ENCODE peak calls at places on chromosomes 5 and 9, in four cellular contexts. One of them, this sample, is unnamed. For H3K27me3 and H3K9me3, the result is how much of the 10 kb centered on the place peaks cover.

GRCh38 chr9:78210841-78211301 is 25.0 kb upstream of the CEP78 start:
- DNase-seq in PC-3: no peak
- DNase-seq in colonic mucosa: no peak
- DNase-seq in SJSA1: no peak
- DNase-seq in this sample: no peak

GRCh38 chr5:12570688-12571087 is 666.4 kb upstream of the CTNND2 start:
- DNase-seq in PC-3: peak
- DNase-seq in colonic mucosa: no peak
- DNase-seq in SJSA1: no peak
- DNase-seq in this sample: no peak

GRCh38 chr9:106417685-106418084 is 445.3 kb upstream of the ZNF462 start:
- DNase-seq in PC-3: no peak
- DNase-seq in colonic mucosa: no peak
- DNase-seq in SJSA1: no peak
- DNase-seq in this sample: no peak

GRCh38 chr5:121144764-121145163 is 680.7 kb downstream of the PRR16 start:
- DNase-seq in PC-3: peak
- DNase-seq in colonic mucosa: no peak
- DNase-seq in SJSA1: no peak
- DNase-seq in this sample: no peak

GRCh38 chr5:161286066-161286655 is 260.4 kb downstream of the GABRB2 start:
- DNase-seq in PC-3: no peak
- DNase-seq in colonic mucosa: no peak
- DNase-seq in SJSA1: no peak
- DNase-seq in this sample: no peak

GRCh38 chr5:127536687-127537086 is 19.2 kb downstream of the PRRC1 start:
- DNase-seq in PC-3: peak
- DNase-seq in colonic mucosa: no peak
- DNase-seq in SJSA1: no peak
- DNase-seq in this sample: no peak

GRCh38 chr5:108507631-108508030 is 125.7 kb upstream of the FBXL17 start:
- DNase-seq in PC-3: no peak
- DNase-seq in colonic mucosa: no peak
- DNase-seq in SJSA1: no peak
- DNase-seq in this sample: no peak

GRCh38 chr9:127437497-127438264 is 13.5 kb downstream of the ZNF79 start:
- DNase-seq in PC-3: no peak
- DNase-seq in colonic mucosa: no peak
- DNase-seq in SJSA1: no peak
- DNase-seq in this sample: no peak

GRCh38 chr5:54610197-54610898 is 92.8 kb downstream of the SNX18 start:
- DNase-seq in PC-3: no peak
- DNase-seq in colonic mucosa: no peak
- DNase-seq in SJSA1: no peak
- DNase-seq in this sample: no peak

GRCh38 chr9:8037745-8038144 is 238.2 kb upstream of the DMAC1 start:
- DNase-seq in PC-3: no peak
- DNase-seq in colonic mucosa: no peak
- DNase-seq in SJSA1: no peak
- DNase-seq in this sample: no peak

GRCh38 chr5:128667751-128668150 is 129.7 kb upstream of the FBN2 start:
- DNase-seq in PC-3: peak
- DNase-seq in colonic mucosa: no peak
- DNase-seq in SJSA1: no peak
- DNase-seq in this sample: no peak

GRCh38 chr5:133257977-133258376 is 206.2 kb downstream of the HSPA4 start:
- DNase-seq in PC-3: peak
- DNase-seq in colonic mucosa: no peak
- DNase-seq in SJSA1: no peak
- DNase-seq in this sample: no peak

GRCh38 chr5:77431286-77431685 is 60.8 kb downstream of the WDR41 start:
- DNase-seq in PC-3: peak
- DNase-seq in colonic mucosa: no peak
- DNase-seq in SJSA1: no peak
- DNase-seq in this sample: no peak

GRCh38 chr5:159533197-159533596 is 202.9 kb upstream of the IL12B start:
- DNase-seq in PC-3: peak
- DNase-seq in colonic mucosa: no peak
- DNase-seq in SJSA1: peak
- DNase-seq in this sample: no peak

GRCh38 chr5:73176250-73176649 is 3.3 kb downstream of the TMEM174 start:
- DNase-seq in PC-3: no peak
- DNase-seq in colonic mucosa: no peak
- DNase-seq in SJSA1: no peak
- DNase-seq in this sample: no peak

GRCh38 chr5:79396265-79396664 is 117.7 kb downstream of the HOMER1 start:
- DNase-seq in PC-3: no peak
- DNase-seq in colonic mucosa: no peak
- DNase-seq in SJSA1: no peak
- DNase-seq in this sample: no peak

GRCh38 chr5:6730407-6730806 is 17.2 kb downstream of the TENT4A start:
- DNase-seq in PC-3: no peak
- DNase-seq in colonic mucosa: no peak
- DNase-seq in SJSA1: no peak
- DNase-seq in this sample: no peak

GRCh38 chr5:75265731-75266130 is 29.1 kb upstream of the ANKRD31 start:
- DNase-seq in PC-3: peak
- DNase-seq in colonic mucosa: no peak
- DNase-seq in SJSA1: no peak
- DNase-seq in this sample: no peak

GRCh38 chr5:66039701-66040100 is 104.4 kb upstream of the SREK1 start:
- DNase-seq in PC-3: no peak
- DNase-seq in colonic mucosa: no peak
- DNase-seq in SJSA1: no peak
- DNase-seq in this sample: no peak

GRCh38 chr5:117318528-117318927 is 743.9 kb upstream of the SEMA6A start:
- DNase-seq in PC-3: no peak
- DNase-seq in colonic mucosa: no peak
- DNase-seq in SJSA1: no peak
- DNase-seq in this sample: no peak

GRCh38 chr5:137743031-137743640 is 7.2 kb upstream of the KLHL3 start:
- DNase-seq in PC-3: peak
- DNase-seq in colonic mucosa: peak
- DNase-seq in SJSA1: peak
- DNase-seq in this sample: peak

GRCh38 chr9:3455712-3456111 is 70.1 kb downstream of the RFX3 start:
- DNase-seq in PC-3: no peak
- DNase-seq in colonic mucosa: no peak
- DNase-seq in SJSA1: no peak
- DNase-seq in this sample: no peak

GRCh38 chr9:79700607-79701330 is 129.0 kb downstream of the TLE4 start:
- DNase-seq in PC-3: no peak
- DNase-seq in colonic mucosa: no peak
- DNase-seq in SJSA1: no peak
- DNase-seq in this sample: no peak

GRCh38 chr9:127523312-127523851 is 72.1 kb downstream of the LRSAM1 start:
- DNase-seq in PC-3: peak
- DNase-seq in colonic mucosa: no peak
- DNase-seq in SJSA1: no peak
- DNase-seq in this sample: peak

GRCh38 chr9:137309368-137310189 is 7.5 kb upstream of the NRARP start:
- DNase-seq in PC-3: no peak
- DNase-seq in colonic mucosa: no peak
- DNase-seq in SJSA1: no peak
- DNase-seq in this sample: peak

GRCh38 chr9:5402217-5402616 is 35.5 kb downstream of the PLGRKT start:
- DNase-seq in PC-3: no peak
- DNase-seq in colonic mucosa: no peak
- DNase-seq in SJSA1: no peak
- DNase-seq in this sample: no peak

GRCh38 chr5:37812365-37812764 is 27.5 kb downstream of the GDNF start:
- DNase-seq in PC-3: no peak
- DNase-seq in colonic mucosa: no peak
- DNase-seq in SJSA1: no peak
- DNase-seq in this sample: no peak

GRCh38 chr9:81370650-81371049 is 318.7 kb downstream of the TLE1 start:
- DNase-seq in PC-3: no peak
- DNase-seq in colonic mucosa: no peak
- DNase-seq in SJSA1: no peak
- DNase-seq in this sample: no peak

GRCh38 chr9:70428781-70429180 is 14.3 kb upstream of the KLF9 start:
- DNase-seq in PC-3: no peak
- DNase-seq in colonic mucosa: no peak
- DNase-seq in SJSA1: no peak
- DNase-seq in this sample: no peak

GRCh38 chr9:125332527-125332926 is 70.9 kb downstream of the GAPVD1 start:
- DNase-seq in PC-3: peak
- DNase-seq in colonic mucosa: no peak
- DNase-seq in SJSA1: no peak
- DNase-seq in this sample: no peak

GRCh38 chr5:119063579-119064379 is 7.1 kb upstream of the DMXL1 start:
- DNase-seq in PC-3: peak
- DNase-seq in colonic mucosa: peak
- DNase-seq in SJSA1: no peak
- DNase-seq in this sample: no peak

GRCh38 chr5:137782055-137782454 is 27.9 kb upstream of the HNRNPA0 start:
- DNase-seq in PC-3: no peak
- DNase-seq in colonic mucosa: no peak
- DNase-seq in SJSA1: no peak
- DNase-seq in this sample: no peak

GRCh38 chr5:65172486-65173129 is 309.1 kb downstream of the ADAMTS6 start:
- DNase-seq in PC-3: no peak
- DNase-seq in colonic mucosa: no peak
- DNase-seq in SJSA1: no peak
- DNase-seq in this sample: no peak

GRCh38 chr9:130949188-130950038 is 10.4 kb upstream of the FIBCD1 start:
- DNase-seq in PC-3: no peak
- DNase-seq in colonic mucosa: no peak
- DNase-seq in SJSA1: no peak
- DNase-seq in this sample: no peak

GRCh38 chr5:165325201-165325600 is 1819.8 kb downstream of the MAT2B start:
- DNase-seq in PC-3: peak
- DNase-seq in colonic mucosa: no peak
- DNase-seq in SJSA1: no peak
- DNase-seq in this sample: no peak

GRCh38 chr5:160506006-160507004 is 84.7 kb downstream of the PTTG1 start:
- DNase-seq in PC-3: no peak
- DNase-seq in colonic mucosa: no peak
- DNase-seq in SJSA1: no peak
- DNase-seq in this sample: peak

GRCh38 chr5:159310492-159310891 is 19.8 kb downstream of the IL12B start:
- DNase-seq in PC-3: peak
- DNase-seq in colonic mucosa: peak
- DNase-seq in SJSA1: no peak
- DNase-seq in this sample: peak

GRCh38 chr5:400282-401215 is 42.4 kb upstream of the EXOC3 start:
- DNase-seq in PC-3: peak
- DNase-seq in colonic mucosa: peak
- DNase-seq in SJSA1: peak
- DNase-seq in this sample: peak

GRCh38 chr5:172623313-172623980 is 17.6 kb upstream of the NEURL1B start:
- DNase-seq in PC-3: no peak
- DNase-seq in colonic mucosa: no peak
- DNase-seq in SJSA1: no peak
- DNase-seq in this sample: no peak
- H3K27me3 ChIP-seq in PC-3: half or more
- H3K27me3 ChIP-seq in colonic mucosa: under half
- H3K27me3 ChIP-seq in SJSA1: under half
- H3K27me3 ChIP-seq in this sample: under half

GRCh38 chr5:81786509-81786908 is 35.6 kb upstream of the SSBP2 start:
- DNase-seq in PC-3: no peak
- DNase-seq in colonic mucosa: no peak
- DNase-seq in SJSA1: no peak
- DNase-seq in this sample: no peak

GRCh38 chr5:81783401-81783800 is 32.5 kb upstream of the SSBP2 start:
- DNase-seq in PC-3: no peak
- DNase-seq in colonic mucosa: no peak
- DNase-seq in SJSA1: no peak
- DNase-seq in this sample: peak

GRCh38 chr5:81782811-81783210 is 31.9 kb upstream of the SSBP2 start:
- DNase-seq in PC-3: no peak
- DNase-seq in colonic mucosa: no peak
- DNase-seq in SJSA1: no peak
- DNase-seq in this sample: no peak

GRCh38 chr5:81787843-81788242 is 36.9 kb upstream of the SSBP2 start:
- DNase-seq in PC-3: no peak
- DNase-seq in colonic mucosa: peak
- DNase-seq in SJSA1: no peak
- DNase-seq in this sample: peak

DNA sequence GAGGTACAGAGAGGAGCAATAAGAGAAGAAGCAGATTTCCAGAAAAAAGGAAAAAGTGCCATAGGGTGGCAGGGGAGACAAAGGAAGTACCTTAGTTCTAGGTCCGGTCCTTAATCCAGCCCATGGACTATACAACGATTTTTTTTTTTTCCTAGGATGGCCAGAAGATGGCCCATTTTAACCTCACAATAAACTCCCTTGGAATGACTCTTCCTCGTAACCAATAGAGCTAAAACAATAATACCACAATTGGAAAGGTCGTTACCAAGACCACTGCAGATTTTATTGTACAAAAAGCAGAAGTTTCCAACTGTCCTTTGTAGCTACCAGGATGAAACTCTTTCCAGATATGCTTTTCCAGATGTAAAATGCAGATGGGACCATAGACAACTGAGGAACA is 34.4 kb upstream of the SSBP2 start:
- DNase-seq in PC-3: peak
- DNase-seq in colonic mucosa: no peak
- DNase-seq in SJSA1: no peak
- DNase-seq in this sample: no peak
- H3K9me3 ChIP-seq in PC-3: under half
- H3K9me3 ChIP-seq in colonic mucosa: under half
- H3K9me3 ChIP-seq in SJSA1: under half
- H3K9me3 ChIP-seq in this sample: under half

GRCh38 chr5:173246135-173246495 is 11.1 kb upstream of the NKX2-5 start:
- DNase-seq in PC-3: no peak
- DNase-seq in colonic mucosa: no peak
- DNase-seq in SJSA1: no peak
- DNase-seq in this sample: no peak
- H3K27me3 ChIP-seq in PC-3: under half
- H3K27me3 ChIP-seq in colonic mucosa: half or more
- H3K27me3 ChIP-seq in SJSA1: half or more
- H3K27me3 ChIP-seq in this sample: under half

GRCh38 chr5:140764177-140765020 is 21.5 kb upstream of the PCDHA1 start:
- DNase-seq in PC-3: no peak
- DNase-seq in colonic mucosa: no peak
- DNase-seq in SJSA1: no peak
- DNase-seq in this sample: no peak
- H3K9me3 ChIP-seq in PC-3: under half
- H3K9me3 ChIP-seq in colonic mucosa: under half
- H3K9me3 ChIP-seq in SJSA1: under half
- H3K9me3 ChIP-seq in this sample: half or more

DNA sequence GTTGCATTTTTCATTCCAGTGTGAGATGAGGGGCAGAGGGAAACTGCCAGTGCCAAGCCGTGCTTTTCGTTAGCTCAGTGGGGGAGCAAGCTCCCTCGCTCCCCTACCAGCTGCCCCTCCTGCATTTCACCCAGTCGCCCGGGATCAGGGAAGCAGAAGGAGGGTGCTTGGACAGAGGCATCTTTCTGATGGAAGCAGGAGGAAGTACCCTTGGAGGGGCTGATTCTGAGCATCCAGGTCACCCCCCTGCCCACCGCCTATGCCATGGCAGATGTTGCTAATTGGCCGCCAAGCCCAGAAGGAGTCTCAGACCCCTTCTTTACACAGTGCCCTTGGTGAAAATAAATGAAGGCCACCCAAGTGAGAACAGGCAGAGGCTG is 152.7 kb upstream of the COL5A1 start:
- DNase-seq in PC-3: no peak
- DNase-seq in colonic mucosa: no peak
- DNase-seq in SJSA1: peak
- DNase-seq in this sample: no peak
- H3K27me3 ChIP-seq in PC-3: under half
- H3K27me3 ChIP-seq in colonic mucosa: under half
- H3K27me3 ChIP-seq in SJSA1: under half
- H3K27me3 ChIP-seq in this sample: under half